ENCODE peak calls at places on chromosomes 2 and 18, in six cellular contexts. G, M, X, P, L and R are unnamed samples. For H3K4me1, the result is how much of the 10 kb centered on the place peaks cover.

GRCh38 chr18:68466714-68467113 is 248.2 kb downstream of the TMX3 start:
- DNase-seq in X (no peak), M (no peak), P (no peak), L (no peak), G (no peak), R (no peak)

GRCh38 chr18:9353596-9353995 is 19.0 kb downstream of the TWSG1 start:
- DNase-seq in X (no peak), P (no peak), M (no peak), L (no peak), G (no peak), R (no peak)

GRCh38 chr2:161059388-161059787 is 100.8 kb upstream of the TANK start:
- DNase-seq in L (no peak), G (no peak), M (no peak), X (no peak), P (no peak), R (no peak)

GRCh38 chr2:74708296-74708695 is 54.2 kb downstream of the SEMA4F start:
- DNase-seq in M (no peak), X (no peak), P (no peak), L (no peak), G (no peak), R (no peak)

GRCh38 chr18:57581301-57581934 is 5.1 kb downstream of the FECH start:
- DNase-seq in X (no peak), G (no peak), L (no peak), P (no peak), M (no peak), R (no peak)

GRCh38 chr2:28662468-28663095 is 89.0 kb upstream of the PPP1CB start:
- DNase-seq in G (peak), L (peak), P (peak), M (no peak), X (peak), R (no peak)

GRCh38 chr18:907171-907879 is 2.7 kb downstream of the ADCYAP1 start:
- DNase-seq in M (no peak), G (peak), L (no peak), P (no peak), X (no peak), R (no peak)

GRCh38 chr2:186696337-186696736 is 2.5 kb downstream of the FAM171B start:
- DNase-seq in G (no peak), M (no peak), X (no peak), L (no peak), P (no peak), R (no peak)

GRCh38 chr2:172431993-172432392 is 4.6 kb downstream of the ITGA6 start:
- DNase-seq in X (no peak), G (no peak), L (no peak), P (no peak), M (no peak), R (no peak)

GRCh38 chr18:41038071-41038470 is 917.0 kb upstream of the PIK3C3 start:
- DNase-seq in L (no peak), P (no peak), G (no peak), X (no peak), M (no peak), R (no peak)

GRCh38 chr2:216001201-216001600 is 12.2 kb downstream of the MREG start:
- DNase-seq in X (no peak), L (no peak), P (no peak), G (no peak), M (no peak), R (no peak)

GRCh38 chr2:20062615-20063545 is 11.5 kb upstream of the LAPTM4A start:
- DNase-seq in G (peak), P (peak), M (no peak), L (peak), X (peak), R (no peak)

GRCh38 chr2:184921676-184922075 is 323.3 kb downstream of the ZNF804A start:
- DNase-seq in X (no peak), M (no peak), L (no peak), G (no peak), P (no peak), R (no peak)

GRCh38 chr2:30321466-30321865 is 90.1 kb downstream of the LBH start:
- DNase-seq in M (no peak), L (no peak), P (no peak), X (peak), G (no peak), R (no peak)

GRCh38 chr2:128303911-128304310 is 14.8 kb downstream of the HS6ST1 start:
- DNase-seq in X (no peak), G (no peak), L (no peak), P (no peak), M (no peak), R (no peak)
- H3K4me1 ChIP-seq in X (under half), G (under half), L (half or more), P (half or more), M (half or more), R (under half)

GRCh38 chr2:109176928-109177327 is 47.9 kb downstream of the SH3RF3 start:
- DNase-seq in X (no peak), P (no peak), L (no peak), M (no peak), G (no peak), R (no peak)
- H3K4me1 ChIP-seq in X (under half), P (half or more), L (half or more), M (under half), G (under half), R (under half)

DNA sequence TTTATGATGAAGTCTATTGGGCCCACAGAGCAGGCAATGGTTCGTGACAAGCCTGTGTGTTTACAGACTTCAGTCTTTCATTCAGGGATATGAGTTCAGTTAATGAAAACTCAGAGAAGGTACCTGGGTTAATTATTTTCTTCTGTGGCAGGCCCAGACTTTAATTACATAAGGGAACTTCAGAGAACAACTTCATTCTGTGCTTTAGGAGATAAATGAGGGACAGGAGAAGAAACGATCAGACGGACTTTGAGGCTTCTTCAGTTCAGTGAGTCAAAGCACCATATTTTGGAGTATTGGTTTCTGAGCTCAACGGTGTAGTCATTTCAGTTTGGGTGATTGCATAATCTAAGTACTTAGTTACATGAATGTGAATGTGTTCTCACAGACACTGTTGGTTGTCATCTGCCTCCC is 203.0 kb upstream of the KCNJ3 start:
- DNase-seq in X (no peak), P (no peak), M (no peak), L (no peak), G (peak), R (no peak)
- H3K4me1 ChIP-seq in X (under half), P (under half), M (under half), L (under half), G (under half), R (under half)

GRCh38 chr2:194100201-194100600 is 1556.8 kb upstream of the SLC39A10 start:
- DNase-seq in G (no peak), M (no peak), X (peak), L (no peak), P (no peak), R (no peak)

GRCh38 chr2:194096402-194096801 is 1560.6 kb upstream of the SLC39A10 start:
- DNase-seq in X (no peak), G (no peak), M (no peak), L (no peak), P (no peak), R (no peak)

GRCh38 chr2:194090251-194090905 is 1566.6 kb upstream of the SLC39A10 start:
- DNase-seq in L (no peak), M (no peak), G (no peak), P (no peak), X (no peak), R (no peak)

GRCh38 chr2:194095359-194095758 is 1561.7 kb upstream of the SLC39A10 start:
- DNase-seq in M (no peak), P (no peak), L (no peak), G (no peak), X (no peak), R (no peak)
- H3K4me1 ChIP-seq in M (under half), P (under half), L (under half), G (under half), X (under half), R (under half)

GRCh38 chr18:48852292-48852691 is 98.5 kb downstream of the SMAD7 start:
- DNase-seq in G (no peak), L (no peak), P (no peak), X (peak), M (no peak), R (no peak)

GRCh38 chr18:48851563-48851962 is 99.2 kb downstream of the SMAD7 start:
- DNase-seq in P (peak), M (no peak), L (no peak), G (no peak), X (peak), R (no peak)

GRCh38 chr18:48852792-48853191 is 98.0 kb downstream of the SMAD7 start:
- DNase-seq in P (no peak), L (no peak), X (no peak), G (no peak), M (no peak), R (no peak)

GRCh38 chr18:48854780-48855179 is 96.0 kb downstream of the SMAD7 start:
- DNase-seq in P (no peak), M (no peak), G (no peak), L (no peak), X (peak), R (no peak)

GRCh38 chr18:48853588-48853987 is 97.2 kb downstream of the SMAD7 start:
- DNase-seq in L (no peak), X (no peak), P (no peak), G (no peak), M (no peak), R (no peak)
- H3K4me1 ChIP-seq in L (under half), X (under half), P (half or more), G (under half), M (under half), R (under half)

DNA sequence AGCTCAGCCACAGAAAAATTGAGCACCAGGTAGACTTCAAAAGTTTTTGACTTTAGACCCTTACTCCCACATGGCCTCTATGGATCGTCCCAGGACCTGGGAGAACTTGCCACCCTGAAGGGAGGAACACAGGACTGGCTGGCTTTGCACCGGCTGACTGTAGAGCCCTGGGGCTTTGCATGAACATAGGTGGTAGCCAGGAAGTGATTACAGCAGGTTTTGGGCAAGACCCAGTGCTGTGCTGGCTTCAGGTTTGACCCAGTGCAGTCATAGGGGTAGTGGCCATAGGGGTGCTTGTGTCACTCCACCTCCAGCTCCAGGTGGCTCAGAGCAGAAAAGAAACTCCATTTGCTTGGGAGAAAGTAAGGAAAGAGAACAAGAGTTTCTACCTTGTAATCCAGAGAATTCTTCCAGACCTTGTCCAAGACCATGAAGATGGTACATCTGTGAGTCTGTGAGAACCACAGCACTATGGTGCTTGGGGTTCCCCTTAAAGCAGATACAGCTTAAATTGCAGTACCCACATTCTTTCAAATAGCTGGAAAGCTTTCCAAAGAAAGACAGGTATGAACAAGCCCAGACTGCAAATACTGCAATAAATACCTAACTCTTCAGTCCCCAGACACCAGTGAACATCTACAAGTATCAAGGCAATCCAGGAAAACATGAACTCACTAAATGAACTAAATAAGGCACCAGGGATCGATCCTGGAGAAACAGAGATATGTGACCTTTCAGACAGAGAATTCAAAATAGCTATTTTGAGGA is 13.0 kb upstream of the SESTD1 start:
- DNase-seq in P (no peak), L (no peak), G (no peak), X (no peak), M (no peak), R (no peak)
- H3K4me1 ChIP-seq in P (under half), L (under half), G (under half), X (under half), M (under half), R (under half)

DNA sequence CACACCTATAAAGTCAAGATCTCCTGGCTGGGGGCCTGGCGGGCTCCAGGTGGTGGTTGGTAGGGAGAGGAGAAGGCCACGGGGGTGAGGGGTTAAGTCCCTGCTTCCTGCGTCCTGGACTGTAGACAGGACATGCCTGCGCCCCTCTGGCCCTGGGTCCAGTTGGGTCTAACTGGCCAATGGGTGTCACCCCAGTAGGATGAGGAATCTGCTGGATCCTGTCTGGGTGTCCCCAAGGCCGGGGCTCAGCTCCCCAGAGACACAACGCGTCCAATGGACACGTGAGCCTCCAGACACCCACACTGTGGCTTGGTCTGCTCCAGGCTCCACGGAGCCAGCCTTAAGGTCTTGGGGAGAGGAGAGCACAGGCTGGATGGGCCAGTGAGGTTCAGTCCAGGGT is 19.6 kb downstream of the AQP12A start:
- DNase-seq in M (no peak), G (no peak), P (no peak), X (no peak), L (no peak), R (no peak)
- H3K4me1 ChIP-seq in M (under half), G (under half), P (under half), X (under half), L (under half), R (under half)

GRCh38 chr2:113164930-113165585 is 8.7 kb upstream of the PSD4 start:
- DNase-seq in M (no peak), L (no peak), G (no peak), X (no peak), P (peak), R (no peak)

GRCh38 chr2:113167115-113167932 is 6.4 kb upstream of the PSD4 start:
- DNase-seq in L (no peak), X (no peak), G (peak), M (no peak), P (peak), R (no peak)

GRCh38 chr2:113169002-113169530 is 4.7 kb upstream of the PSD4 start:
- DNase-seq in M (no peak), P (no peak), X (no peak), L (no peak), G (no peak), R (no peak)

GRCh38 chr2:113166187-113166645 is 7.6 kb upstream of the PSD4 start:
- DNase-seq in P (no peak), G (no peak), L (no peak), M (no peak), X (no peak), R (no peak)

GRCh38 chr2:113167962-113168340 is 5.8 kb upstream of the PSD4 start:
- DNase-seq in L (no peak), G (no peak), X (no peak), M (no peak), P (peak), R (no peak)
- H3K4me1 ChIP-seq in L (under half), G (under half), X (under half), M (under half), P (under half), R (half or more)

GRCh38 chr2:68248361-68248760 is 4.0 kb downstream of the PPP3R1 start:
- DNase-seq in P (no peak), L (no peak), M (no peak), G (no peak), X (no peak), R (no peak)

GRCh38 chr2:68245672-68246071 is 6.7 kb downstream of the PPP3R1 start:
- DNase-seq in G (no peak), P (no peak), M (no peak), X (no peak), L (no peak), R (no peak)

GRCh38 chr2:68248806-68249205 is 3.5 kb downstream of the PPP3R1 start:
- DNase-seq in G (no peak), X (no peak), L (no peak), M (no peak), P (no peak), R (no peak)

GRCh38 chr2:68244456-68244855 is 7.9 kb downstream of the PPP3R1 start:
- DNase-seq in L (no peak), P (no peak), X (no peak), M (no peak), G (no peak), R (no peak)

GRCh38 chr2:68245066-68245465 is 7.3 kb downstream of the PPP3R1 start:
- DNase-seq in X (no peak), G (no peak), P (no peak), M (no peak), L (no peak), R (no peak)
- H3K4me1 ChIP-seq in X (under half), G (under half), P (half or more), M (under half), L (half or more), R (under half)